ENCODE peak calls at places on chromosome 5, in six cellular contexts. One of them, this sample, is unnamed.

GRCh38 chr5:69046375-69046957 is 47.3 kb upstream of the SLC30A5 start:
- DNase-seq in fibroblast of mammary gland: peak; percentile 23
- DNase-seq in right atrium auricular region: no peak
- DNase-seq in astrocyte of the cerebellum: no peak
- DNase-seq in GM23338: no peak
- DNase-seq in cardiac fibroblast: peak; percentile 26
- DNase-seq in this sample: peak; percentile 27

GRCh38 chr5:64807505-64807904 is 38.8 kb downstream of the CWC27 start:
- DNase-seq in fibroblast of mammary gland: peak; percentile 14
- DNase-seq in right atrium auricular region: no peak
- DNase-seq in astrocyte of the cerebellum: no peak
- DNase-seq in GM23338: no peak
- DNase-seq in cardiac fibroblast: no peak
- DNase-seq in this sample: peak; percentile 79

GRCh38 chr5:109191153-109191558 is 218.6 kb downstream of the PJA2 start:
- DNase-seq in fibroblast of mammary gland: peak; percentile 75
- DNase-seq in right atrium auricular region: no peak
- DNase-seq in astrocyte of the cerebellum: peak; percentile 13
- DNase-seq in GM23338: no peak
- DNase-seq in cardiac fibroblast: peak; percentile 71
- DNase-seq in this sample: peak; percentile 76

GRCh38 chr5:26569241-26569928 is 469.0 kb downstream of the CDH9 start:
- DNase-seq in fibroblast of mammary gland: no peak
- DNase-seq in right atrium auricular region: no peak
- DNase-seq in astrocyte of the cerebellum: no peak
- DNase-seq in GM23338: no peak
- DNase-seq in cardiac fibroblast: no peak
- DNase-seq in this sample: no peak

GRCh38 chr5:1514027-1514818 is 9.5 kb downstream of the LPCAT1 start:
- DNase-seq in fibroblast of mammary gland: no peak
- DNase-seq in right atrium auricular region: peak; percentile 47
- DNase-seq in astrocyte of the cerebellum: no peak
- DNase-seq in GM23338: peak; percentile 49
- DNase-seq in cardiac fibroblast: no peak
- DNase-seq in this sample: no peak

GRCh38 chr5:176750144-176750543 is 60.2 kb upstream of the UNC5A start:
- DNase-seq in fibroblast of mammary gland: no peak
- DNase-seq in right atrium auricular region: peak; percentile 36
- DNase-seq in astrocyte of the cerebellum: no peak
- DNase-seq in GM23338: no peak
- DNase-seq in cardiac fibroblast: no peak
- DNase-seq in this sample: no peak

GRCh38 chr5:111075520-111075919 is 4.0 kb downstream of the TSLP start:
- DNase-seq in fibroblast of mammary gland: peak; percentile 97
- DNase-seq in right atrium auricular region: no peak
- DNase-seq in astrocyte of the cerebellum: peak; percentile 70
- DNase-seq in GM23338: no peak
- DNase-seq in cardiac fibroblast: peak; percentile 93
- DNase-seq in this sample: peak; percentile 99

GRCh38 chr5:11072556-11072955 is 311.5 kb upstream of the DAP start:
- DNase-seq in fibroblast of mammary gland: no peak
- DNase-seq in right atrium auricular region: no peak
- DNase-seq in astrocyte of the cerebellum: no peak
- DNase-seq in GM23338: no peak
- DNase-seq in cardiac fibroblast: no peak
- DNase-seq in this sample: no peak

GRCh38 chr5:82984786-82985762 is 92.1 kb downstream of the TMEM167A start:
- DNase-seq in fibroblast of mammary gland: no peak
- DNase-seq in right atrium auricular region: no peak
- DNase-seq in astrocyte of the cerebellum: no peak
- DNase-seq in GM23338: no peak
- DNase-seq in cardiac fibroblast: no peak
- DNase-seq in this sample: peak; percentile 21

GRCh38 chr5:125148076-125148475 is 401.6 kb upstream of the ZNF608 start:
- DNase-seq in fibroblast of mammary gland: no peak
- DNase-seq in right atrium auricular region: no peak
- DNase-seq in astrocyte of the cerebellum: no peak
- DNase-seq in GM23338: no peak
- DNase-seq in cardiac fibroblast: no peak
- DNase-seq in this sample: no peak

GRCh38 chr5:132905938-132906337 is 32.5 kb downstream of the LEAP2 start:
- DNase-seq in fibroblast of mammary gland: peak; percentile 39
- DNase-seq in right atrium auricular region: no peak
- DNase-seq in astrocyte of the cerebellum: no peak
- DNase-seq in GM23338: peak; percentile 32
- DNase-seq in cardiac fibroblast: peak; percentile 54
- DNase-seq in this sample: peak; percentile 92

GRCh38 chr5:63049935-63050334 is 471.3 kb downstream of the LRRC70 start:
- DNase-seq in fibroblast of mammary gland: no peak
- DNase-seq in right atrium auricular region: no peak
- DNase-seq in astrocyte of the cerebellum: no peak
- DNase-seq in GM23338: no peak
- DNase-seq in cardiac fibroblast: no peak
- DNase-seq in this sample: no peak

GRCh38 chr5:140073296-140073695 is 30.2 kb upstream of the NRG2 start:
- DNase-seq in fibroblast of mammary gland: peak; percentile 28
- DNase-seq in right atrium auricular region: no peak
- DNase-seq in astrocyte of the cerebellum: peak; percentile 12
- DNase-seq in GM23338: peak; percentile 27
- DNase-seq in cardiac fibroblast: peak; percentile 33
- DNase-seq in this sample: peak; percentile 8

GRCh38 chr5:103218164-103218563 is 40.4 kb upstream of the MACIR start:
- DNase-seq in fibroblast of mammary gland: no peak
- DNase-seq in right atrium auricular region: no peak
- DNase-seq in astrocyte of the cerebellum: peak; percentile 49
- DNase-seq in GM23338: no peak
- DNase-seq in cardiac fibroblast: peak; percentile 98
- DNase-seq in this sample: peak; percentile 73

GRCh38 chr5:169429044-169429443 is 128.1 kb upstream of the SLIT3 start:
- DNase-seq in fibroblast of mammary gland: peak; percentile 79
- DNase-seq in right atrium auricular region: no peak
- DNase-seq in astrocyte of the cerebellum: no peak
- DNase-seq in GM23338: no peak
- DNase-seq in cardiac fibroblast: peak; percentile 35
- DNase-seq in this sample: no peak

GRCh38 chr5:83414601-83415000 is 56.9 kb upstream of the VCAN start:
- DNase-seq in fibroblast of mammary gland: peak; percentile 26
- DNase-seq in right atrium auricular region: no peak
- DNase-seq in astrocyte of the cerebellum: no peak
- DNase-seq in GM23338: no peak
- DNase-seq in cardiac fibroblast: no peak
- DNase-seq in this sample: no peak

GRCh38 chr5:106730506-106730905 is 940.2 kb downstream of the EFNA5 start:
- DNase-seq in fibroblast of mammary gland: no peak
- DNase-seq in right atrium auricular region: no peak
- DNase-seq in astrocyte of the cerebellum: no peak
- DNase-seq in GM23338: no peak
- DNase-seq in cardiac fibroblast: no peak
- DNase-seq in this sample: no peak

GRCh38 chr5:178449163-178450060 is 140.8 kb downstream of the COL23A1 start:
- DNase-seq in fibroblast of mammary gland: no peak
- DNase-seq in right atrium auricular region: no peak
- DNase-seq in astrocyte of the cerebellum: no peak
- DNase-seq in GM23338: no peak
- DNase-seq in cardiac fibroblast: no peak
- DNase-seq in this sample: no peak

GRCh38 chr5:142770650-142771609 is 753 bp downstream of the ARHGAP26 start:
- DNase-seq in fibroblast of mammary gland: peak; percentile 27
- DNase-seq in right atrium auricular region: peak; percentile 66
- DNase-seq in astrocyte of the cerebellum: no peak
- DNase-seq in GM23338: peak; percentile 81
- DNase-seq in cardiac fibroblast: peak; percentile 43
- DNase-seq in this sample: peak; percentile 52

GRCh38 chr5:175873090-175873454 is 1.7 kb downstream of the CPLX2 start:
- DNase-seq in fibroblast of mammary gland: no peak
- DNase-seq in right atrium auricular region: no peak
- DNase-seq in astrocyte of the cerebellum: no peak
- DNase-seq in GM23338: peak; percentile 79
- DNase-seq in cardiac fibroblast: no peak
- DNase-seq in this sample: no peak

GRCh38 chr5:72439192-72439591 is 68.0 kb downstream of the ZNF366 start:
- DNase-seq in fibroblast of mammary gland: no peak
- DNase-seq in right atrium auricular region: no peak
- DNase-seq in astrocyte of the cerebellum: no peak
- DNase-seq in GM23338: no peak
- DNase-seq in cardiac fibroblast: no peak
- DNase-seq in this sample: no peak

DNA sequence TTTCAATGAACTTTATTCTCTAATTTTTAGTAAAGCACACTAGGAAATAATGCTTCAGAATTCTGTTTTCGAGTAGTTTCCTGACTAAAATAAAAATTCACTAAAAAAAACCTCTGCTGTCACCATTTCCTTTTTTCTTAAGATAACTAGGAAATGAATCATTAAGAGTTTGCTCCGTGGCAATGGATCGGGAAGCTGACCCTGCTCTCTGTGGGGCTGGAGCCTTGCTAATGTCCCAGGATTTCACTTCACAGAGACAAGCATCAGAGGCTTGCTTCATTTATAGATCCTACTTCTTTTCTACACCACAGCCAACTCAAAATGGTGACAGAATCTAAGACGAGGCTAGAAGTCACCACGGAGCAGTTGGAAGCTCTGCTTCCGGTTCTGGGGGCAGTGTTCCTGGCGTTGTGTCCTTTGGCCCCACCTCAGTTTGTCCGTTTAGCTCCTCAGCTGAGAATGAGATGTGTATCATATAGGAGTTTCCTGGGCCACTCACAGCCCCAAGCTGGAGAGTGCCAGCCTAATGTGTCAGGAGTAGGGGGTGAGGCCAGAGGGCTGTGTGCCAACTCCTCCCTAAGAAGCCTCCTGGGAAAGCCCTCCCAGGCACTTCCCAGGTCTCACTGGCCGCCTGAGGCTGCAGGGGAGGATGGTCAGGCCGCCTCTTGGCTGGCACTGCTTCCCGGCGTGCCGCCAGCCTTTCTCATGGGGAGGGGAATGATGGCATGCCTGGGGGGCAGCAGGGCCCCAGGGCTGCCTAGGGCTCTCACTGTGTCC is 19.6 kb downstream of the TENT4A start:
- DNase-seq in fibroblast of mammary gland: peak; percentile 81
- DNase-seq in right atrium auricular region: no peak
- DNase-seq in astrocyte of the cerebellum: peak; percentile 18
- DNase-seq in GM23338: no peak
- DNase-seq in cardiac fibroblast: peak; percentile 78
- DNase-seq in this sample: peak; percentile 25
- H3K4me3 ChIP-seq in fibroblast of mammary gland: peak overlapping the region; percentile 21
- H3K4me3 ChIP-seq in right atrium auricular region: no peak overlapping the region
- H3K4me3 ChIP-seq in astrocyte of the cerebellum: peak overlapping the region; percentile 14
- H3K4me3 ChIP-seq in GM23338: no peak overlapping the region
- H3K4me3 ChIP-seq in cardiac fibroblast: peak overlapping the region; percentile 43
- H3K4me3 ChIP-seq in this sample: no peak overlapping the region

GRCh38 chr5:40909233-40909632 is at the start of gene C7:
- DNase-seq in fibroblast of mammary gland: no peak
- DNase-seq in right atrium auricular region: no peak
- DNase-seq in astrocyte of the cerebellum: no peak
- DNase-seq in GM23338: no peak
- DNase-seq in cardiac fibroblast: peak; percentile 93
- DNase-seq in this sample: no peak
- H3K4me3 ChIP-seq in fibroblast of mammary gland: no peak within 1 kb of the TSS
- H3K4me3 ChIP-seq in right atrium auricular region: peak within 1 kb of the TSS; percentile 16
- H3K4me3 ChIP-seq in astrocyte of the cerebellum: no peak within 1 kb of the TSS
- H3K4me3 ChIP-seq in GM23338: no peak within 1 kb of the TSS
- H3K4me3 ChIP-seq in cardiac fibroblast: no peak within 1 kb of the TSS
- H3K4me3 ChIP-seq in this sample: no peak within 1 kb of the TSS

GRCh38 chr5:150137997-150138396 is 17.6 kb downstream of the PDGFRB start:
- DNase-seq in fibroblast of mammary gland: peak; percentile 81
- DNase-seq in right atrium auricular region: no peak
- DNase-seq in astrocyte of the cerebellum: no peak
- DNase-seq in GM23338: no peak
- DNase-seq in cardiac fibroblast: peak; percentile 69
- DNase-seq in this sample: no peak
- H3K4me3 ChIP-seq in fibroblast of mammary gland: no peak overlapping the region
- H3K4me3 ChIP-seq in right atrium auricular region: no peak overlapping the region
- H3K4me3 ChIP-seq in astrocyte of the cerebellum: no peak overlapping the region
- H3K4me3 ChIP-seq in GM23338: no peak overlapping the region
- H3K4me3 ChIP-seq in cardiac fibroblast: no peak overlapping the region
- H3K4me3 ChIP-seq in this sample: no peak overlapping the region

GRCh38 chr5:149563461-149563860 is 12.2 kb upstream of the CSNK1A1 start:
- DNase-seq in fibroblast of mammary gland: peak; percentile 60
- DNase-seq in right atrium auricular region: no peak
- DNase-seq in astrocyte of the cerebellum: no peak
- DNase-seq in GM23338: no peak
- DNase-seq in cardiac fibroblast: peak; percentile 46
- DNase-seq in this sample: peak; percentile 51
- H3K4me3 ChIP-seq in fibroblast of mammary gland: no peak overlapping the region
- H3K4me3 ChIP-seq in right atrium auricular region: no peak overlapping the region
- H3K4me3 ChIP-seq in astrocyte of the cerebellum: no peak overlapping the region
- H3K4me3 ChIP-seq in GM23338: no peak overlapping the region
- H3K4me3 ChIP-seq in cardiac fibroblast: no peak overlapping the region
- H3K4me3 ChIP-seq in this sample: no peak overlapping the region

GRCh38 chr5:81785311-81785710 is 34.4 kb upstream of the SSBP2 start:
- DNase-seq in fibroblast of mammary gland: no peak
- DNase-seq in right atrium auricular region: no peak
- DNase-seq in astrocyte of the cerebellum: no peak
- DNase-seq in GM23338: no peak
- DNase-seq in cardiac fibroblast: no peak
- DNase-seq in this sample: no peak

GRCh38 chr5:81789033-81789432 is 38.1 kb upstream of the SSBP2 start:
- DNase-seq in fibroblast of mammary gland: peak; percentile 91
- DNase-seq in right atrium auricular region: no peak
- DNase-seq in astrocyte of the cerebellum: no peak
- DNase-seq in GM23338: no peak
- DNase-seq in cardiac fibroblast: peak; percentile 29
- DNase-seq in this sample: peak; percentile 81

GRCh38 chr5:81786509-81786908 is 35.6 kb upstream of the SSBP2 start:
- DNase-seq in fibroblast of mammary gland: no peak
- DNase-seq in right atrium auricular region: no peak
- DNase-seq in astrocyte of the cerebellum: no peak
- DNase-seq in GM23338: no peak
- DNase-seq in cardiac fibroblast: no peak
- DNase-seq in this sample: peak; percentile 97

GRCh38 chr5:81788271-81788670 is 37.4 kb upstream of the SSBP2 start:
- DNase-seq in fibroblast of mammary gland: no peak
- DNase-seq in right atrium auricular region: no peak
- DNase-seq in astrocyte of the cerebellum: no peak
- DNase-seq in GM23338: no peak
- DNase-seq in cardiac fibroblast: no peak
- DNase-seq in this sample: no peak

DNA sequence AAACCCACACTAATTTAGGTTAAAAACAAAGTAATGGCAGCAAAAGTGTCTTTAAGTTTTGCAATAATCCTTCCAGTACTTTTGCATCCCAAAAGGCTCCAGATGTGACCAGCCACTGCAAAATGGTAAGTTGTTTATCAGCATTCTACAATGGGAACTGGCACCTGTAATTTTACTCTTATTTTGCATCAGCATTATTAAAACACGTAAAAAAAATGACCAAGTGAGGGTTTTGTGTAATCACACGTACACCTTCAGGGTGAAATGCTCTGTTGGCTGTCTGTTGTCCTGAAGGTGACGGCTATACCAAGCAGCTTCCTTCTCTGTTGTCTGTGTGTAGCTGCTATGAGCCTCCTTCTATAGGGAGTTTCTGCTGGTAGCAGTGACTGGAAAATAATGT is 36.9 kb upstream of the SSBP2 start:
- DNase-seq in fibroblast of mammary gland: peak; percentile 87
- DNase-seq in right atrium auricular region: peak; percentile 78
- DNase-seq in astrocyte of the cerebellum: peak; percentile 54
- DNase-seq in GM23338: peak; percentile 85
- DNase-seq in cardiac fibroblast: peak; percentile 85
- DNase-seq in this sample: peak; percentile 72
- H3K4me3 ChIP-seq in fibroblast of mammary gland: no peak overlapping the region
- H3K4me3 ChIP-seq in right atrium auricular region: no peak overlapping the region
- H3K4me3 ChIP-seq in astrocyte of the cerebellum: no peak overlapping the region
- H3K4me3 ChIP-seq in GM23338: peak overlapping the region; percentile 0
- H3K4me3 ChIP-seq in cardiac fibroblast: no peak overlapping the region
- H3K4me3 ChIP-seq in this sample: no peak overlapping the region